ENCODE peak calls at places on chromosomes 13 and 19, in four cellular contexts. One of them, this sample, is unnamed.

GRCh38 chr19:2969104-2969504 is 8.3 kb upstream of the TLE6 start:
- DNase-seq in epithelial cell of esophagus: no peak
- DNase-seq in tibial artery: no peak
- DNase-seq in body of pancreas: peak
- DNase-seq in this sample: no peak

GRCh38 chr19:33199441-33200265 is 5.5 kb downstream of the LRP3 start:
- DNase-seq in epithelial cell of esophagus: peak
- DNase-seq in body of pancreas: no peak
- DNase-seq in tibial artery: no peak
- DNase-seq in this sample: no peak

GRCh38 chr13:82480415-82480814 is 1401.9 kb downstream of the SLITRK1 start:
- DNase-seq in body of pancreas: no peak
- DNase-seq in tibial artery: no peak
- DNase-seq in epithelial cell of esophagus: peak
- DNase-seq in this sample: no peak

GRCh38 chr19:39996218-39996810 is 546 bp upstream of the ZNF546 start:
- DNase-seq in body of pancreas: peak
- DNase-seq in tibial artery: no peak
- DNase-seq in epithelial cell of esophagus: peak
- DNase-seq in this sample: peak

GRCh38 chr19:8050274-8051096 is 2.1 kb upstream of the CCL25 start:
- DNase-seq in tibial artery: peak
- DNase-seq in epithelial cell of esophagus: peak
- DNase-seq in body of pancreas: peak
- DNase-seq in this sample: peak

GRCh38 chr13:79492313-79492798 is 11.4 kb downstream of the NDFIP2 start:
- DNase-seq in epithelial cell of esophagus: peak
- DNase-seq in body of pancreas: no peak
- DNase-seq in tibial artery: no peak
- DNase-seq in this sample: no peak

GRCh38 chr19:49113762-49114629 is at the start of gene LIN7B:
- DNase-seq in body of pancreas: peak
- DNase-seq in epithelial cell of esophagus: peak
- DNase-seq in tibial artery: peak
- DNase-seq in this sample: peak

GRCh38 chr19:10553943-10554381 is 10.3 kb downstream of the ATG4D start:
- DNase-seq in tibial artery: no peak
- DNase-seq in body of pancreas: peak
- DNase-seq in epithelial cell of esophagus: peak
- DNase-seq in this sample: no peak

GRCh38 chr13:41058229-41059070 is 2.9 kb upstream of the WBP4 start:
- DNase-seq in body of pancreas: peak
- DNase-seq in tibial artery: no peak
- DNase-seq in epithelial cell of esophagus: no peak
- DNase-seq in this sample: no peak

GRCh38 chr13:30033681-30034447 is 183.4 kb upstream of the UBL3 start:
- DNase-seq in body of pancreas: no peak
- DNase-seq in epithelial cell of esophagus: peak
- DNase-seq in tibial artery: no peak
- DNase-seq in this sample: peak

GRCh38 chr19:35081201-35081600 is 34.4 kb upstream of the FXYD3 start:
- DNase-seq in body of pancreas: no peak
- DNase-seq in tibial artery: no peak
- DNase-seq in epithelial cell of esophagus: no peak
- DNase-seq in this sample: no peak

GRCh38 chr13:101917833-101918755 is 465.6 kb downstream of the ITGBL1 start:
- DNase-seq in tibial artery: no peak
- DNase-seq in epithelial cell of esophagus: no peak
- DNase-seq in body of pancreas: peak
- DNase-seq in this sample: no peak

GRCh38 chr13:81596224-81596753 is 1255.4 kb upstream of the SPRY2 start:
- DNase-seq in epithelial cell of esophagus: no peak
- DNase-seq in body of pancreas: no peak
- DNase-seq in tibial artery: no peak
- DNase-seq in this sample: no peak

GRCh38 chr19:40603071-40603718 is 2.0 kb downstream of the LTBP4 start:
- DNase-seq in tibial artery: no peak
- DNase-seq in epithelial cell of esophagus: peak
- DNase-seq in body of pancreas: no peak
- DNase-seq in this sample: peak

GRCh38 chr19:41288898-41289505 is 21.0 kb upstream of the CCDC97 start:
- DNase-seq in epithelial cell of esophagus: no peak
- DNase-seq in tibial artery: no peak
- DNase-seq in body of pancreas: no peak
- DNase-seq in this sample: no peak

GRCh38 chr19:54489341-54489740 is 13.3 kb upstream of the LAIR2 start:
- DNase-seq in body of pancreas: no peak
- DNase-seq in epithelial cell of esophagus: no peak
- DNase-seq in tibial artery: no peak
- DNase-seq in this sample: no peak

GRCh38 chr13:110392510-110393233 is 85.6 kb downstream of the COL4A2 start:
- DNase-seq in tibial artery: no peak
- DNase-seq in body of pancreas: no peak
- DNase-seq in epithelial cell of esophagus: no peak
- DNase-seq in this sample: peak

GRCh38 chr19:15869109-15869555 is 28.7 kb downstream of the CYP4F2 start:
- DNase-seq in tibial artery: no peak
- DNase-seq in body of pancreas: peak
- DNase-seq in epithelial cell of esophagus: peak
- DNase-seq in this sample: peak

GRCh38 chr19:55486971-55487883 is 1.0 kb upstream of the SSC5D start:
- DNase-seq in tibial artery: peak
- DNase-seq in body of pancreas: no peak
- DNase-seq in epithelial cell of esophagus: peak
- DNase-seq in this sample: peak

GRCh38 chr19:51607920-51608562 is 22.2 kb downstream of the SIGLEC5 start:
- DNase-seq in epithelial cell of esophagus: peak
- DNase-seq in body of pancreas: peak
- DNase-seq in tibial artery: peak
- DNase-seq in this sample: peak

GRCh38 chr19:44576843-44577565 is 36.4 kb upstream of the IGSF23 start:
- DNase-seq in tibial artery: no peak
- DNase-seq in epithelial cell of esophagus: peak
- DNase-seq in body of pancreas: peak
- DNase-seq in this sample: peak

GRCh38 chr13:27770809-27771208 is 21.5 kb upstream of the GSX1 start:
- DNase-seq in body of pancreas: peak
- DNase-seq in epithelial cell of esophagus: peak
- DNase-seq in tibial artery: no peak
- DNase-seq in this sample: peak

GRCh38 chr19:5036733-5037681 is 68.1 kb downstream of the KDM4B start:
- DNase-seq in epithelial cell of esophagus: peak
- DNase-seq in tibial artery: no peak
- DNase-seq in body of pancreas: no peak
- DNase-seq in this sample: peak

GRCh38 chr19:29923653-29924052 is 18.4 kb upstream of the URI1 start:
- DNase-seq in body of pancreas: no peak
- DNase-seq in tibial artery: no peak
- DNase-seq in epithelial cell of esophagus: no peak
- DNase-seq in this sample: no peak

GRCh38 chr19:2791876-2792275 is 6.6 kb downstream of the THOP1 start:
- DNase-seq in tibial artery: no peak
- DNase-seq in epithelial cell of esophagus: no peak
- DNase-seq in body of pancreas: no peak
- DNase-seq in this sample: no peak

GRCh38 chr19:15299568-15300409 is 32.5 kb downstream of the BRD4 start:
- DNase-seq in tibial artery: no peak
- DNase-seq in epithelial cell of esophagus: peak
- DNase-seq in body of pancreas: no peak
- DNase-seq in this sample: peak

GRCh38 chr19:19215792-19216191 is 4.0 kb downstream of the NCAN start:
- DNase-seq in tibial artery: no peak
- DNase-seq in body of pancreas: no peak
- DNase-seq in epithelial cell of esophagus: no peak
- DNase-seq in this sample: no peak

GRCh38 chr19:944663-945241 is 18.9 kb downstream of the ARID3A start:
- DNase-seq in epithelial cell of esophagus: no peak
- DNase-seq in body of pancreas: no peak
- DNase-seq in tibial artery: no peak
- DNase-seq in this sample: no peak

GRCh38 chr13:40668335-40668734 is 1.9 kb upstream of the FOXO1 start:
- DNase-seq in body of pancreas: peak
- DNase-seq in tibial artery: peak
- DNase-seq in epithelial cell of esophagus: peak
- DNase-seq in this sample: no peak

GRCh38 chr19:56403764-56404704 is at the start of gene ZNF583:
- DNase-seq in body of pancreas: peak
- DNase-seq in tibial artery: peak
- DNase-seq in epithelial cell of esophagus: peak
- DNase-seq in this sample: peak

GRCh38 chr19:19488875-19489690 is 26.3 kb downstream of the TSSK6 start:
- DNase-seq in body of pancreas: peak
- DNase-seq in epithelial cell of esophagus: peak
- DNase-seq in tibial artery: peak
- DNase-seq in this sample: peak

GRCh38 chr19:35559281-35559659 is 4.2 kb downstream of the ATP4A start:
- DNase-seq in tibial artery: no peak
- DNase-seq in body of pancreas: peak
- DNase-seq in epithelial cell of esophagus: no peak
- DNase-seq in this sample: no peak

GRCh38 chr19:12838182-12838890 is at the start of gene MAST1:
- DNase-seq in epithelial cell of esophagus: peak
- DNase-seq in body of pancreas: peak
- DNase-seq in tibial artery: no peak
- DNase-seq in this sample: no peak
- H3K4me3 ChIP-seq in epithelial cell of esophagus: peak
- H3K4me3 ChIP-seq in body of pancreas: no peak
- H3K4me3 ChIP-seq in tibial artery: peak
- H3K4me3 ChIP-seq in this sample: peak

GRCh38 chr19:6754653-6755463 is 12.4 kb downstream of the SH2D3A start:
- DNase-seq in epithelial cell of esophagus: no peak
- DNase-seq in tibial artery: no peak
- DNase-seq in body of pancreas: no peak
- DNase-seq in this sample: no peak
- TF ChIP-seq CTCF in epithelial cell of esophagus: no peak
- TF ChIP-seq CTCF in tibial artery: no peak
- TF ChIP-seq CTCF in body of pancreas: no peak
- TF ChIP-seq CTCF in this sample: no peak

GRCh38 chr13:44274838-44275237 is 98.8 kb upstream of the SERP2 start:
- DNase-seq in body of pancreas: no peak
- DNase-seq in tibial artery: no peak
- DNase-seq in epithelial cell of esophagus: no peak
- DNase-seq in this sample: no peak
- H3K4me3 ChIP-seq in body of pancreas: no peak
- H3K4me3 ChIP-seq in tibial artery: no peak
- H3K4me3 ChIP-seq in epithelial cell of esophagus: no peak
- H3K4me3 ChIP-seq in this sample: peak

GRCh38 chr13:44870456-44870929 is 118.8 kb downstream of the NUFIP1 start:
- DNase-seq in epithelial cell of esophagus: no peak
- DNase-seq in tibial artery: no peak
- DNase-seq in body of pancreas: peak
- DNase-seq in this sample: no peak
- TF ChIP-seq CTCF in epithelial cell of esophagus: no peak
- TF ChIP-seq CTCF in tibial artery: no peak
- TF ChIP-seq CTCF in body of pancreas: no peak
- TF ChIP-seq CTCF in this sample: no peak

GRCh38 chr13:97307096-97307495 is 85.0 kb downstream of the MBNL2 start:
- DNase-seq in epithelial cell of esophagus: no peak
- DNase-seq in body of pancreas: no peak
- DNase-seq in tibial artery: no peak
- DNase-seq in this sample: no peak

GRCh38 chr13:97307882-97308624 is 85.9 kb downstream of the MBNL2 start:
- DNase-seq in tibial artery: no peak
- DNase-seq in body of pancreas: peak
- DNase-seq in epithelial cell of esophagus: peak
- DNase-seq in this sample: peak

GRCh38 chr13:97306646-97307045 is 84.5 kb downstream of the MBNL2 start:
- DNase-seq in epithelial cell of esophagus: no peak
- DNase-seq in tibial artery: no peak
- DNase-seq in body of pancreas: peak
- DNase-seq in this sample: peak

GRCh38 chr13:97308735-97309429 is 86.7 kb downstream of the MBNL2 start:
- DNase-seq in epithelial cell of esophagus: no peak
- DNase-seq in body of pancreas: no peak
- DNase-seq in tibial artery: no peak
- DNase-seq in this sample: no peak

DNA sequence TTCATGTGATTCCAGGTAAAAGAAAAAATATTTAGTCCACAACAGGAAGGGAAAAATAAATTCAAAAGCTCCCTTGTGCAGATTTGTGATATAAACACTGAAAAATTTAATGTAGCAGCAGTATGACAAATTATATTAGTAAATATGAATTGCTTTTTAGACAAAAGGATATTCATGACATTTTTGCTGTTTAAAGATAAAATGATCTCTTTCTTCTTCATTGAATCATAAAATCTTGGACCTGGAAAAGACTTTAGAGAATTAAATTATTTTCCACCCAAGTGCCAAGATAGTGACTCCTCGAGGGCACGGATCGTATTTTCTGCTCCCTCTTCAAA is 85.4 kb downstream of the MBNL2 start:
- DNase-seq in epithelial cell of esophagus: no peak
- DNase-seq in body of pancreas: no peak
- DNase-seq in tibial artery: no peak
- DNase-seq in this sample: no peak
- H3K4me3 ChIP-seq in epithelial cell of esophagus: no peak
- H3K4me3 ChIP-seq in body of pancreas: no peak
- H3K4me3 ChIP-seq in tibial artery: no peak
- H3K4me3 ChIP-seq in this sample: no peak

DNA sequence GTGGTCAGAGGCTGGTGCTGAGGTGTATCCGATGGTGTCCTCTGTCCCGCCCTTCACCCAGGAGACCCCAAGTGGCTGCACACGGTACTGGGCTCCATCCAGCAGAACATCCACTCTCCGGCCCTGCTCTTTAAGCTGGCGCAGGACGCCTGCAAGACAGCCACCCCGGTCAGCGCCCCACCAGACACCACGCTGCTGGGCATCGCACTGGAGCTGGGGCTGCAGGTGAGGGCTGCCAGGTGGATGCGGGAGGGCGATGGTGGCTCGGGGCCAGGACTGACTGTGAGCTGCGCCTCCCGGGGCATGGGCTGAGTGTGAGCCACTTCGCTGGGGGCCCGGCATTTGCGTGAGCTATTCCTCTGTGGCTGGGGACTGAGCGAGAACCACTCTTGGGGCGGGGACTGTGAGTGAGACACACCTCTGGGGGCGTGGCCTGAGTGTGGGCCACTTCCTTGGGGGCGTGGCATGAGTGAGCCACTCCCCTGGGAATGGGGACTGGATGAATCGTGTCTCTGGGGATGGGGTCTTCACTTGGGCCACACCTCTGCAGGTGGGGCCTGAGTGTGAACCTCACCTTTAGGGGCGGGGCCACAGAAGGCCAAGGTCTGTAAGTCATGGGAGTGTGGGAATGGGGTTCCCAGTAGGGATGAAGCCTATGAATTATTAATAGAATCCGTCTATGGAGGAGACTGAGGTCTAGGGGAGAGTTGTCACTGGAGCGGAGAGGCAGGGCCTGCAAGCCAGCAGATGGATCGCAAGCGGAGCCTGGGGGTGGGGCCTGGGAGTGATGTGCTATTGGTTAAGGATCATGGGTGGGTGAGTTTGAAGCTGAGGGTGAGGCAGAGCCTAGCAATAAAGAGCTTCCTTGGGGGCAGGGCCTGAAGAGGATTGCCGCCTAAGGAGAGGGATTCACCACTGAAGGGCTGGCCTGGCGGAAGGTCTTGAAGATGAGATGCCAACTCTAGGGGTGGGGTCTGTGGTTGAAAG is 30.5 kb downstream of the ZSWIM4 start:
- DNase-seq in epithelial cell of esophagus: peak
- DNase-seq in tibial artery: no peak
- DNase-seq in body of pancreas: no peak
- DNase-seq in this sample: peak
- TF ChIP-seq CTCF in epithelial cell of esophagus: peak
- TF ChIP-seq CTCF in tibial artery: no peak
- TF ChIP-seq CTCF in body of pancreas: no peak
- TF ChIP-seq CTCF in this sample: no peak

GRCh38 chr13:50531917-50532899 is 311.3 kb downstream of the DLEU7 start:
- DNase-seq in epithelial cell of esophagus: peak
- DNase-seq in tibial artery: no peak
- DNase-seq in body of pancreas: no peak
- DNase-seq in this sample: peak
- H3K4me3 ChIP-seq in epithelial cell of esophagus: no peak
- H3K4me3 ChIP-seq in tibial artery: no peak
- H3K4me3 ChIP-seq in body of pancreas: no peak
- H3K4me3 ChIP-seq in this sample: no peak